ENCODE peak calls at places on chromosomes 1 and 21, in seven cellular contexts. One of them, this sample, is unnamed.

GRCh38 chr1:145997156-145998023 is 1.0 kb upstream of the TXNIP start:
- DNase-seq in GM12892: no peak
- DNase-seq in GM12891: peak; percentile 37
- DNase-seq in K562: peak; percentile 71
- DNase-seq in GM12878: no peak
- DNase-seq in H1: no peak
- DNase-seq in HepG2: peak; percentile 26
- DNase-seq in this sample: peak; percentile 42

GRCh38 chr21:23131177-23131576 is 2133.0 kb downstream of the NCAM2 start:
- DNase-seq in GM12892: no peak
- DNase-seq in GM12891: no peak
- DNase-seq in K562: peak; percentile 1
- DNase-seq in GM12878: no peak
- DNase-seq in H1: no peak
- DNase-seq in HepG2: no peak
- DNase-seq in this sample: no peak

GRCh38 chr1:21966247-21967000 is 10.4 kb upstream of the CELA3B start:
- DNase-seq in GM12892: no peak
- DNase-seq in GM12891: no peak
- DNase-seq in K562: no peak
- DNase-seq in GM12878: no peak
- DNase-seq in H1: no peak
- DNase-seq in HepG2: peak; percentile 34
- DNase-seq in this sample: no peak

GRCh38 chr1:39525366-39526165 is 34.1 kb downstream of the BMP8A start:
- DNase-seq in GM12892: peak; percentile 76
- DNase-seq in GM12891: peak; percentile 76
- DNase-seq in K562: no peak
- DNase-seq in GM12878: peak; percentile 84
- DNase-seq in H1: no peak
- DNase-seq in HepG2: no peak
- DNase-seq in this sample: no peak

GRCh38 chr1:174433451-174433850 is 14.3 kb upstream of the GPR52 start:
- DNase-seq in GM12892: no peak
- DNase-seq in GM12891: no peak
- DNase-seq in K562: no peak
- DNase-seq in GM12878: no peak
- DNase-seq in H1: no peak
- DNase-seq in HepG2: no peak
- DNase-seq in this sample: no peak

GRCh38 chr1:180939706-180940094 is 27.0 kb downstream of the KIAA1614 start:
- DNase-seq in GM12892: no peak
- DNase-seq in GM12891: no peak
- DNase-seq in K562: no peak
- DNase-seq in GM12878: no peak
- DNase-seq in H1: no peak
- DNase-seq in HepG2: no peak
- DNase-seq in this sample: no peak

GRCh38 chr1:8765253-8765652 is 52.2 kb downstream of the RERE start:
- DNase-seq in GM12892: no peak
- DNase-seq in GM12891: no peak
- DNase-seq in K562: no peak
- DNase-seq in GM12878: no peak
- DNase-seq in H1: no peak
- DNase-seq in HepG2: no peak
- DNase-seq in this sample: no peak

GRCh38 chr1:179709841-179710329 is 33.2 kb upstream of the FAM163A start:
- DNase-seq in GM12892: no peak
- DNase-seq in GM12891: no peak
- DNase-seq in K562: no peak
- DNase-seq in GM12878: peak; percentile 30
- DNase-seq in H1: no peak
- DNase-seq in HepG2: no peak
- DNase-seq in this sample: peak; percentile 31

GRCh38 chr1:185104083-185104482 is 52.7 kb downstream of the TRMT1L start:
- DNase-seq in GM12892: no peak
- DNase-seq in GM12891: no peak
- DNase-seq in K562: no peak
- DNase-seq in GM12878: no peak
- DNase-seq in H1: no peak
- DNase-seq in HepG2: no peak
- DNase-seq in this sample: no peak

GRCh38 chr21:44686000-44686781 is 4.2 kb upstream of the KRTAP12-1 start:
- DNase-seq in GM12892: no peak
- DNase-seq in GM12891: no peak
- DNase-seq in K562: no peak
- DNase-seq in GM12878: no peak
- DNase-seq in H1: no peak
- DNase-seq in HepG2: no peak
- DNase-seq in this sample: no peak

GRCh38 chr1:3495776-3496745 is 41.6 kb downstream of the ARHGEF16 start:
- DNase-seq in GM12892: no peak
- DNase-seq in GM12891: no peak
- DNase-seq in K562: no peak
- DNase-seq in GM12878: no peak
- DNase-seq in H1: no peak
- DNase-seq in HepG2: no peak
- DNase-seq in this sample: no peak

GRCh38 chr1:66752000-66752592 is at the start of gene DYNLT5:
- DNase-seq in GM12892: no peak
- DNase-seq in GM12891: no peak
- DNase-seq in K562: no peak
- DNase-seq in GM12878: no peak
- DNase-seq in H1: no peak
- DNase-seq in HepG2: no peak
- DNase-seq in this sample: no peak

GRCh38 chr1:78045850-78046778 is at the start of gene GIPC2:
- DNase-seq in GM12892: peak; percentile 34
- DNase-seq in GM12891: peak; percentile 41
- DNase-seq in K562: no peak
- DNase-seq in GM12878: no peak
- DNase-seq in H1: no peak
- DNase-seq in HepG2: peak; percentile 31
- DNase-seq in this sample: peak; percentile 69

GRCh38 chr1:29256979-29257804 is 20.9 kb downstream of the PTPRU start:
- DNase-seq in GM12892: no peak
- DNase-seq in GM12891: no peak
- DNase-seq in K562: peak; percentile 37
- DNase-seq in GM12878: no peak
- DNase-seq in H1: no peak
- DNase-seq in HepG2: no peak
- DNase-seq in this sample: peak; percentile 63

GRCh38 chr1:86541859-86542258 is 5.0 kb upstream of the CLCA4 start:
- DNase-seq in GM12892: no peak
- DNase-seq in GM12891: no peak
- DNase-seq in K562: no peak
- DNase-seq in GM12878: no peak
- DNase-seq in H1: no peak
- DNase-seq in HepG2: no peak
- DNase-seq in this sample: no peak

GRCh38 chr1:115641762-115642167 is at the start of gene VANGL1:
- DNase-seq in GM12892: peak; percentile 73
- DNase-seq in GM12891: peak; percentile 74
- DNase-seq in K562: peak; percentile 87
- DNase-seq in GM12878: no peak
- DNase-seq in H1: no peak
- DNase-seq in HepG2: peak; percentile 34
- DNase-seq in this sample: peak; percentile 91

GRCh38 chr1:25971044-25971881 is 26.6 kb downstream of the PAFAH2 start:
- DNase-seq in GM12892: no peak
- DNase-seq in GM12891: peak; percentile 27
- DNase-seq in K562: no peak
- DNase-seq in GM12878: no peak
- DNase-seq in H1: no peak
- DNase-seq in HepG2: no peak
- DNase-seq in this sample: no peak

GRCh38 chr1:93979040-93979717 is 69.9 kb upstream of the GCLM start:
- DNase-seq in GM12892: no peak
- DNase-seq in GM12891: no peak
- DNase-seq in K562: no peak
- DNase-seq in GM12878: no peak
- DNase-seq in H1: no peak
- DNase-seq in HepG2: no peak
- DNase-seq in this sample: no peak

GRCh38 chr1:119711804-119712341 is at the start of gene PHGDH:
- DNase-seq in GM12892: peak; percentile 51
- DNase-seq in GM12891: peak; percentile 43
- DNase-seq in K562: peak; percentile 62
- DNase-seq in GM12878: peak; percentile 8
- DNase-seq in H1: no peak
- DNase-seq in HepG2: peak; percentile 76
- DNase-seq in this sample: peak; percentile 86

GRCh38 chr1:236275586-236275985 is 6.2 kb downstream of the ERO1B start:
- DNase-seq in GM12892: no peak
- DNase-seq in GM12891: no peak
- DNase-seq in K562: no peak
- DNase-seq in GM12878: no peak
- DNase-seq in H1: no peak
- DNase-seq in HepG2: no peak
- DNase-seq in this sample: no peak

GRCh38 chr1:110055493-110056283 is 14.8 kb downstream of the ALX3 start:
- DNase-seq in GM12892: no peak
- DNase-seq in GM12891: no peak
- DNase-seq in K562: no peak
- DNase-seq in GM12878: no peak
- DNase-seq in H1: no peak
- DNase-seq in HepG2: no peak
- DNase-seq in this sample: no peak

GRCh38 chr1:223123238-223123976 is 19.6 kb downstream of the TLR5 start:
- DNase-seq in GM12892: peak; percentile 41
- DNase-seq in GM12891: peak; percentile 55
- DNase-seq in K562: peak; percentile 84
- DNase-seq in GM12878: no peak
- DNase-seq in H1: no peak
- DNase-seq in HepG2: peak; percentile 36
- DNase-seq in this sample: peak; percentile 84

GRCh38 chr1:225329041-225329440 is 98.8 kb downstream of the LBR start:
- DNase-seq in GM12892: no peak
- DNase-seq in GM12891: no peak
- DNase-seq in K562: no peak
- DNase-seq in GM12878: no peak
- DNase-seq in H1: no peak
- DNase-seq in HepG2: peak; percentile 2
- DNase-seq in this sample: no peak
- TF ChIP-seq TAF1 in GM12892: no peak
- TF ChIP-seq TAF1 in GM12891: no peak
- TF ChIP-seq TAF1 in K562: no peak
- TF ChIP-seq TAF1 in GM12878: no peak
- TF ChIP-seq TAF1 in H1: no peak
- TF ChIP-seq TAF1 in HepG2: no peak
- TF ChIP-seq TAF1 in this sample: no peak

GRCh38 chr1:10308001-10308400 is 90.9 kb upstream of the PGD start:
- DNase-seq in GM12892: no peak
- DNase-seq in GM12891: no peak
- DNase-seq in K562: no peak
- DNase-seq in GM12878: no peak
- DNase-seq in H1: no peak
- DNase-seq in HepG2: no peak
- DNase-seq in this sample: no peak
- TF ChIP-seq TAF1 in GM12892: no peak
- TF ChIP-seq TAF1 in GM12891: no peak
- TF ChIP-seq TAF1 in K562: no peak
- TF ChIP-seq TAF1 in GM12878: no peak
- TF ChIP-seq TAF1 in H1: no peak
- TF ChIP-seq TAF1 in HepG2: no peak
- TF ChIP-seq TAF1 in this sample: no peak

GRCh38 chr1:113096493-113096892 is 23.5 kb downstream of the LRIG2 start:
- DNase-seq in GM12892: no peak
- DNase-seq in GM12891: no peak
- DNase-seq in K562: no peak
- DNase-seq in GM12878: no peak
- DNase-seq in H1: no peak
- DNase-seq in HepG2: no peak
- DNase-seq in this sample: no peak
- TF ChIP-seq TAF1 in GM12892: no peak
- TF ChIP-seq TAF1 in GM12891: no peak
- TF ChIP-seq TAF1 in K562: no peak
- TF ChIP-seq TAF1 in GM12878: no peak
- TF ChIP-seq TAF1 in H1: no peak
- TF ChIP-seq TAF1 in HepG2: no peak
- TF ChIP-seq TAF1 in this sample: no peak

DNA sequence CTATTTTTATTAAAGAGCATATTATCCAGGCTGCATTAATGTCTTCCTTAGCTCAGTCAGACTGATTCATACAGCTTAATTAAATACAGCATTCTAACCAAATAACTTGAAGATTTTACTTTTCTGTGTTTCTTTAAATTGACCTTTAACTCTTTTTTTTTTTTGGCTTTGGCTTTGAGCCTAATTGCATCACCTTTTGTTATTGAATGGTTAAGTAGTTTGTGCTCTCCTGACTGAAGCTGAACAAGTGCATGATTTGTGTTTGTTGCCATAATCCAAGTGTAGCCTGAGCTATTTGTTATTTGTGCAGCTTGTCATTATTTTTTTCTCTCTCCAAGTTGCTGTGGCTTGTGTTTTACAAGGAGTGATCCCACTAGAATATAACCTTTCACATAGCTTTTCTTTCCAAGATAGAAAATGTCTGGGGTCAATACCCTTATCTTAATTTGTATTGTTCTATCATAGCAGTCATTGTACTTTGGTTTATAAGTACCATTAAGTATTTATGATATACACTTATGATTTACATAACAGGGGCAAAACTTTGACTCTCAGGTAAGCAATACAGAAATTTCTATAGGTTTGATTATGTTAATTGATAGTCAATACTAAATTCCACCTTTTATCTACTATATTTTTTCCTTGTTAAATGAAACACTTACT is 31.6 kb downstream of the CDC14A start:
- DNase-seq in GM12892: no peak
- DNase-seq in GM12891: no peak
- DNase-seq in K562: no peak
- DNase-seq in GM12878: no peak
- DNase-seq in H1: no peak
- DNase-seq in HepG2: no peak
- DNase-seq in this sample: no peak
- TF ChIP-seq TAF1 in GM12892: no peak
- TF ChIP-seq TAF1 in GM12891: no peak
- TF ChIP-seq TAF1 in K562: no peak
- TF ChIP-seq TAF1 in GM12878: no peak
- TF ChIP-seq TAF1 in H1: no peak
- TF ChIP-seq TAF1 in HepG2: no peak
- TF ChIP-seq TAF1 in this sample: no peak

GRCh38 chr1:156025873-156026272 is 5.1 kb upstream of the SSR2 start:
- DNase-seq in GM12892: peak; percentile 46
- DNase-seq in GM12891: peak; percentile 30
- DNase-seq in K562: peak; percentile 73
- DNase-seq in GM12878: no peak
- DNase-seq in H1: peak; percentile 47
- DNase-seq in HepG2: peak; percentile 62
- DNase-seq in this sample: peak; percentile 85
- TF ChIP-seq TAF1 in GM12892: no peak
- TF ChIP-seq TAF1 in GM12891: no peak
- TF ChIP-seq TAF1 in K562: no peak
- TF ChIP-seq TAF1 in GM12878: no peak
- TF ChIP-seq TAF1 in H1: peak; percentile 26
- TF ChIP-seq TAF1 in HepG2: no peak
- TF ChIP-seq TAF1 in this sample: no peak

DNA sequence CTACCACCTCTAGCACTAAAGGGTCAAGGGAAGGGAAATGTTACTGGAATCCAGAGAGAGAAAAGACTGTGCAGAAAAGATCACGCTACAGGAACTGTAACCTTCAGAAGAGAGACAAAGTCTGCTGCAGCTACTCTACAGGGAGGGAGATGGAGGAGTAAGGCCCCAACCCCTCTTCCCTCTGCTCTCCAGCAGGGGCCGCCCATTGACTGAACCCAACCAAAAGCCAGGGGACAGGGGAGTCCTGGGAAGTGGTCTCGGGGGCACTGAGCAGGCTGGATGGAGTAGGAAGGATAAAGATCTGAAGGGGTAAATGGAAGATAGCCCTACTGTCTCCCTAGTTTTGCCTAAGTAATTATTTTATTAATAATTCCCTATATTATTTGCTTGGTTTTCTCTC is 72.8 kb upstream of the NR5A2 start:
- DNase-seq in GM12892: no peak
- DNase-seq in GM12891: peak; percentile 25
- DNase-seq in K562: peak; percentile 33
- DNase-seq in GM12878: no peak
- DNase-seq in H1: no peak
- DNase-seq in HepG2: peak; percentile 10
- DNase-seq in this sample: peak; percentile 44
- TF ChIP-seq TAF1 in GM12892: no peak
- TF ChIP-seq TAF1 in GM12891: no peak
- TF ChIP-seq TAF1 in K562: no peak
- TF ChIP-seq TAF1 in GM12878: no peak
- TF ChIP-seq TAF1 in H1: no peak
- TF ChIP-seq TAF1 in HepG2: no peak
- TF ChIP-seq TAF1 in this sample: no peak

This sample was measured in SK-N-SH.